ENCODE peak calls at places on chromosomes 13 and 19, in seven cellular contexts. One of them, this sample, is unnamed.

GRCh38 chr13:91313103-91313502 is 34.4 kb upstream of the MIR17HG start:
- DNase-seq in HFF-Myc: no peak
- DNase-seq in putamen: peak; percentile 31
- DNase-seq in lower leg skin: no peak
- DNase-seq in occipital lobe: no peak
- DNase-seq in T-helper 2 cell: no peak
- DNase-seq in NB4: peak; percentile 14
- DNase-seq in this sample: no peak

GRCh38 chr13:95020298-95020987 is 280.8 kb downstream of the ABCC4 start:
- DNase-seq in HFF-Myc: no peak
- DNase-seq in putamen: no peak
- DNase-seq in lower leg skin: no peak
- DNase-seq in occipital lobe: no peak
- DNase-seq in T-helper 2 cell: no peak
- DNase-seq in NB4: no peak
- DNase-seq in this sample: no peak

GRCh38 chr19:703651-704446 is 4.9 kb upstream of the PALM start:
- DNase-seq in HFF-Myc: peak; percentile 2
- DNase-seq in putamen: no peak
- DNase-seq in lower leg skin: peak; percentile 50
- DNase-seq in occipital lobe: no peak
- DNase-seq in T-helper 2 cell: peak; percentile 71
- DNase-seq in NB4: peak; percentile 84
- DNase-seq in this sample: peak; percentile 84

GRCh38 chr13:111590796-111591195 is 270.4 kb downstream of the TEX29 start:
- DNase-seq in HFF-Myc: no peak
- DNase-seq in putamen: no peak
- DNase-seq in lower leg skin: no peak
- DNase-seq in occipital lobe: no peak
- DNase-seq in T-helper 2 cell: no peak
- DNase-seq in NB4: no peak
- DNase-seq in this sample: no peak

GRCh38 chr13:20332361-20333096 is 100.4 kb upstream of the GJB6 start:
- DNase-seq in HFF-Myc: no peak
- DNase-seq in putamen: no peak
- DNase-seq in lower leg skin: peak; percentile 40
- DNase-seq in occipital lobe: no peak
- DNase-seq in T-helper 2 cell: no peak
- DNase-seq in NB4: no peak
- DNase-seq in this sample: peak; percentile 78

GRCh38 chr19:49196527-49197240 is 39.1 kb downstream of the TRPM4 start:
- DNase-seq in HFF-Myc: no peak
- DNase-seq in putamen: no peak
- DNase-seq in lower leg skin: no peak
- DNase-seq in occipital lobe: peak; percentile 42
- DNase-seq in T-helper 2 cell: no peak
- DNase-seq in NB4: no peak
- DNase-seq in this sample: no peak

GRCh38 chr19:49988433-49988832 is 27.5 kb upstream of the SIGLEC11 start:
- DNase-seq in HFF-Myc: no peak
- DNase-seq in putamen: peak; percentile 47
- DNase-seq in lower leg skin: no peak
- DNase-seq in occipital lobe: peak; percentile 28
- DNase-seq in T-helper 2 cell: no peak
- DNase-seq in NB4: no peak
- DNase-seq in this sample: peak; percentile 43

GRCh38 chr19:1853295-1854031 is 5.2 kb upstream of the REXO1 start:
- DNase-seq in HFF-Myc: peak; percentile 35
- DNase-seq in putamen: no peak
- DNase-seq in lower leg skin: peak; percentile 79
- DNase-seq in occipital lobe: no peak
- DNase-seq in T-helper 2 cell: peak; percentile 73
- DNase-seq in NB4: peak; percentile 83
- DNase-seq in this sample: peak; percentile 94

GRCh38 chr13:30071890-30072817 is 221.7 kb upstream of the UBL3 start:
- DNase-seq in HFF-Myc: no peak
- DNase-seq in putamen: no peak
- DNase-seq in lower leg skin: peak; percentile 74
- DNase-seq in occipital lobe: no peak
- DNase-seq in T-helper 2 cell: no peak
- DNase-seq in NB4: no peak
- DNase-seq in this sample: no peak

GRCh38 chr13:80083097-80083429 is 257.9 kb downstream of the SPRY2 start:
- DNase-seq in HFF-Myc: no peak
- DNase-seq in putamen: no peak
- DNase-seq in lower leg skin: no peak
- DNase-seq in occipital lobe: no peak
- DNase-seq in T-helper 2 cell: no peak
- DNase-seq in NB4: no peak
- DNase-seq in this sample: no peak

GRCh38 chr19:9913237-9914000 is 22.9 kb downstream of the OLFM2 start:
- DNase-seq in HFF-Myc: no peak
- DNase-seq in putamen: no peak
- DNase-seq in lower leg skin: no peak
- DNase-seq in occipital lobe: no peak
- DNase-seq in T-helper 2 cell: no peak
- DNase-seq in NB4: no peak
- DNase-seq in this sample: peak; percentile 64

GRCh38 chr19:33039815-33040214 is 24.9 kb downstream of the RHPN2 start:
- DNase-seq in HFF-Myc: no peak
- DNase-seq in putamen: no peak
- DNase-seq in lower leg skin: no peak
- DNase-seq in occipital lobe: no peak
- DNase-seq in T-helper 2 cell: no peak
- DNase-seq in NB4: no peak
- DNase-seq in this sample: no peak

GRCh38 chr19:57096640-57097361 is 23.0 kb upstream of the USP29 start:
- DNase-seq in HFF-Myc: no peak
- DNase-seq in putamen: no peak
- DNase-seq in lower leg skin: no peak
- DNase-seq in occipital lobe: peak; percentile 7
- DNase-seq in T-helper 2 cell: no peak
- DNase-seq in NB4: no peak
- DNase-seq in this sample: no peak

GRCh38 chr19:16754207-16754806 is 34.7 kb downstream of the NWD1 start:
- DNase-seq in HFF-Myc: no peak
- DNase-seq in putamen: no peak
- DNase-seq in lower leg skin: no peak
- DNase-seq in occipital lobe: no peak
- DNase-seq in T-helper 2 cell: no peak
- DNase-seq in NB4: no peak
- DNase-seq in this sample: no peak

GRCh38 chr13:50936681-50937080 is 27.1 kb downstream of the RNASEH2B start:
- DNase-seq in HFF-Myc: no peak
- DNase-seq in putamen: no peak
- DNase-seq in lower leg skin: no peak
- DNase-seq in occipital lobe: no peak
- DNase-seq in T-helper 2 cell: no peak
- DNase-seq in NB4: peak; percentile 30
- DNase-seq in this sample: no peak

GRCh38 chr19:15244106-15244803 is 12.0 kb upstream of the EPHX3 start:
- DNase-seq in HFF-Myc: no peak
- DNase-seq in putamen: no peak
- DNase-seq in lower leg skin: no peak
- DNase-seq in occipital lobe: no peak
- DNase-seq in T-helper 2 cell: no peak
- DNase-seq in NB4: no peak
- DNase-seq in this sample: no peak

GRCh38 chr13:105255472-105255871 is 1280.0 kb downstream of the EFNB2 start:
- DNase-seq in HFF-Myc: no peak
- DNase-seq in putamen: no peak
- DNase-seq in lower leg skin: no peak
- DNase-seq in occipital lobe: no peak
- DNase-seq in T-helper 2 cell: no peak
- DNase-seq in NB4: no peak
- DNase-seq in this sample: no peak

GRCh38 chr13:114135731-114136171 is 3.3 kb upstream of the RASA3 start:
- DNase-seq in HFF-Myc: no peak
- DNase-seq in putamen: no peak
- DNase-seq in lower leg skin: no peak
- DNase-seq in occipital lobe: no peak
- DNase-seq in T-helper 2 cell: no peak
- DNase-seq in NB4: peak; percentile 51
- DNase-seq in this sample: no peak

GRCh38 chr19:16014923-16015804 is 61.1 kb upstream of the TPM4 start:
- DNase-seq in HFF-Myc: no peak
- DNase-seq in putamen: no peak
- DNase-seq in lower leg skin: no peak
- DNase-seq in occipital lobe: no peak
- DNase-seq in T-helper 2 cell: no peak
- DNase-seq in NB4: no peak
- DNase-seq in this sample: no peak

GRCh38 chr19:17236831-17237543 is 8.7 kb downstream of the NR2F6 start:
- DNase-seq in HFF-Myc: no peak
- DNase-seq in putamen: no peak
- DNase-seq in lower leg skin: no peak
- DNase-seq in occipital lobe: no peak
- DNase-seq in T-helper 2 cell: no peak
- DNase-seq in NB4: no peak
- DNase-seq in this sample: no peak

GRCh38 chr19:11963566-11964355 is 1.1 kb upstream of the ZNF763 start:
- DNase-seq in HFF-Myc: no peak
- DNase-seq in putamen: peak; percentile 74
- DNase-seq in lower leg skin: peak; percentile 67
- DNase-seq in occipital lobe: peak; percentile 17
- DNase-seq in T-helper 2 cell: peak; percentile 61
- DNase-seq in NB4: peak; percentile 84
- DNase-seq in this sample: peak; percentile 68

GRCh38 chr19:10876459-10877240 is 5.3 kb downstream of the CARM1 start:
- DNase-seq in HFF-Myc: no peak
- DNase-seq in putamen: no peak
- DNase-seq in lower leg skin: peak; percentile 34
- DNase-seq in occipital lobe: no peak
- DNase-seq in T-helper 2 cell: no peak
- DNase-seq in NB4: no peak
- DNase-seq in this sample: no peak

GRCh38 chr19:55543567-55543966 is 1.8 kb downstream of the SBK3 start:
- DNase-seq in HFF-Myc: no peak
- DNase-seq in putamen: no peak
- DNase-seq in lower leg skin: no peak
- DNase-seq in occipital lobe: no peak
- DNase-seq in T-helper 2 cell: no peak
- DNase-seq in NB4: no peak
- DNase-seq in this sample: no peak

GRCh38 chr13:27770809-27771208 is 21.5 kb upstream of the GSX1 start:
- DNase-seq in HFF-Myc: peak; percentile 9
- DNase-seq in putamen: no peak
- DNase-seq in lower leg skin: no peak
- DNase-seq in occipital lobe: no peak
- DNase-seq in T-helper 2 cell: no peak
- DNase-seq in NB4: peak; percentile 61
- DNase-seq in this sample: peak; percentile 77